ENCODE peak calls at places on chromosomes 1 and 21, in six cellular contexts. J, H, A, K, U and N are unnamed samples.

GRCh38 chr1:202069670-202070069 is 53.0 kb upstream of the GPR37L1 start:
- DNase-seq in J (no peak), H (no peak), A (no peak), K (no peak), U (no peak), N (no peak)

GRCh38 chr1:53694718-53695091 is 44.3 kb downstream of the GLIS1 start:
- DNase-seq in J (no peak), H (no peak), A (no peak), K (no peak), U (no peak), N (no peak)

GRCh38 chr1:205275133-205275532 is 46.4 kb downstream of the NUAK2 start:
- DNase-seq in J (no peak), H (no peak), A (peak), K (no peak), U (no peak), N (no peak)

GRCh38 chr1:173414136-173414535 is 63.0 kb upstream of the PRDX6 start:
- DNase-seq in J (no peak), H (no peak), A (no peak), K (no peak), U (no peak), N (no peak)

GRCh38 chr1:233883671-233884070 is 20.8 kb upstream of the SLC35F3 start:
- DNase-seq in J (no peak), H (no peak), A (no peak), K (no peak), U (no peak), N (no peak)

GRCh38 chr1:91487469-91487868 is 13.2 kb upstream of the CDC7 start:
- DNase-seq in J (no peak), H (no peak), A (no peak), K (no peak), U (no peak), N (no peak)

GRCh38 chr1:99537886-99538617 is 107.9 kb upstream of the PALMD start:
- DNase-seq in J (no peak), H (no peak), A (no peak), K (no peak), U (no peak), N (no peak)

GRCh38 chr1:218496561-218496960 is 151.4 kb downstream of the TGFB2 start:
- DNase-seq in J (peak), H (no peak), A (no peak), K (no peak), U (no peak), N (no peak)

GRCh38 chr1:231026576-231026975 is 13.5 kb downstream of the FAM89A start:
- DNase-seq in J (no peak), H (no peak), A (no peak), K (no peak), U (no peak), N (no peak)

GRCh38 chr1:81073580-81073979 is 727.2 kb upstream of the ADGRL2 start:
- DNase-seq in J (no peak), H (no peak), A (no peak), K (no peak), U (no peak), N (no peak)

GRCh38 chr1:67850611-67851075 is 17.4 kb upstream of the GNG12 start:
- DNase-seq in J (peak), H (peak), A (peak), K (peak), U (peak), N (peak)

GRCh38 chr1:100441651-100442050 is 89.3 kb downstream of the CDC14A start:
- DNase-seq in J (no peak), H (no peak), A (no peak), K (no peak), U (no peak), N (no peak)

GRCh38 chr1:179709841-179710329 is 33.2 kb upstream of the FAM163A start:
- DNase-seq in J (no peak), H (no peak), A (no peak), K (no peak), U (peak), N (peak)

GRCh38 chr1:193884848-193885558 is 698.6 kb upstream of the B3GALT2 start:
- DNase-seq in J (no peak), H (no peak), A (no peak), K (no peak), U (no peak), N (no peak)

GRCh38 chr1:88768816-88769215 is 84.7 kb downstream of the PKN2 start:
- DNase-seq in J (no peak), H (no peak), A (no peak), K (no peak), U (no peak), N (no peak)

GRCh38 chr1:215911406-215911968 is 344.4 kb downstream of the KCTD3 start:
- DNase-seq in J (peak), H (no peak), A (no peak), K (no peak), U (no peak), N (no peak)

GRCh38 chr1:181083842-181084605 is 4.5 kb upstream of the IER5 start:
- DNase-seq in J (peak), H (peak), A (peak), K (peak), U (no peak), N (peak)

GRCh38 chr1:17475729-17476128 is 36.3 kb upstream of the RCC2 start:
- DNase-seq in J (peak), H (no peak), A (no peak), K (no peak), U (no peak), N (peak)

GRCh38 chr21:27418338-27418737 is 451.4 kb upstream of the ADAMTS5 start:
- DNase-seq in J (no peak), H (no peak), A (no peak), K (no peak), U (no peak), N (no peak)

GRCh38 chr1:55065649-55066048 is 26.3 kb downstream of the PCSK9 start:
- DNase-seq in J (no peak), H (no peak), A (no peak), K (no peak), U (no peak), N (no peak)

GRCh38 chr1:26597629-26598039 is 68.1 kb downstream of the RPS6KA1 start:
- DNase-seq in J (peak), H (peak), A (no peak), K (no peak), U (no peak), N (no peak)

GRCh38 chr1:94100785-94101612 is 19.9 kb downstream of the ABCA4 start:
- DNase-seq in J (no peak), H (no peak), A (no peak), K (no peak), U (no peak), N (no peak)

GRCh38 chr21:28773036-28773435 is 219.6 kb downstream of the LTN1 start:
- DNase-seq in J (no peak), H (no peak), A (no peak), K (no peak), U (no peak), N (no peak)

GRCh38 chr1:112234710-112235109 is 161.3 kb upstream of the CTTNBP2NL start:
- DNase-seq in J (no peak), H (no peak), A (no peak), K (no peak), U (no peak), N (no peak)

GRCh38 chr21:17732306-17732705 is 86.8 kb downstream of the C21orf91 start:
- DNase-seq in J (no peak), H (no peak), A (no peak), K (no peak), U (no peak), N (no peak)

GRCh38 chr1:17305576-17306095 is 2.4 kb upstream of the PADI4 start:
- DNase-seq in J (no peak), H (no peak), A (no peak), K (no peak), U (no peak), N (no peak)

GRCh38 chr1:49136738-49137251 is 360.1 kb upstream of the BEND5 start:
- DNase-seq in J (no peak), H (no peak), A (no peak), K (no peak), U (no peak), N (no peak)

GRCh38 chr1:19640363-19641316 is 3.5 kb upstream of the NBL1 start:
- DNase-seq in J (peak), H (no peak), A (no peak), K (no peak), U (no peak), N (no peak)

GRCh38 chr1:108828074-108828961 is 28.6 kb downstream of the AKNAD1 start:
- DNase-seq in J (peak), H (peak), A (peak), K (peak), U (peak), N (peak)

GRCh38 chr21:20902511-20902910 is 95.7 kb upstream of the NCAM2 start:
- DNase-seq in J (no peak), H (no peak), A (no peak), K (no peak), U (no peak), N (no peak)

GRCh38 chr1:201229771-201230635 is 39.4 kb downstream of the IGFN1 start:
- DNase-seq in J (no peak), H (no peak), A (peak), K (no peak), U (no peak), N (no peak)

GRCh38 chr21:41815652-41816582 is 49.1 kb upstream of the RIPK4 start:
- DNase-seq in J (no peak), H (no peak), A (no peak), K (no peak), U (no peak), N (no peak)

GRCh38 chr1:116852367-116852766 is 57.3 kb upstream of the PTGFRN start:
- DNase-seq in J (no peak), H (no peak), A (no peak), K (no peak), U (no peak), N (no peak)

GRCh38 chr1:214404571-214405213 is 123.7 kb downstream of the SMYD2 start:
- DNase-seq in J (no peak), H (no peak), A (no peak), K (no peak), U (no peak), N (no peak)